ENCODE peak calls at places on chromosome 4, in five cellular contexts. One of them, this sample, is unnamed.

GRCh38 chr4:55386073-55386472 is 9.7 kb upstream of the TMEM165 start:
- DNase-seq in ovary: no peak
- DNase-seq in CD4-positive, alpha-beta memory T cell: no peak
- DNase-seq in foreskin fibroblast: no peak
- DNase-seq in astrocyte of the spinal cord: no peak
- DNase-seq in this sample: no peak

GRCh38 chr4:141406237-141406636 is 185.5 kb downstream of the ZNF330 start:
- DNase-seq in CD4-positive, alpha-beta memory T cell: no peak
- DNase-seq in astrocyte of the spinal cord: no peak
- DNase-seq in foreskin fibroblast: no peak
- DNase-seq in ovary: no peak
- DNase-seq in this sample: no peak

GRCh38 chr4:182697094-182697493 is 220.1 kb downstream of the DCTD start:
- DNase-seq in CD4-positive, alpha-beta memory T cell: no peak
- DNase-seq in ovary: no peak
- DNase-seq in astrocyte of the spinal cord: no peak
- DNase-seq in foreskin fibroblast: no peak
- DNase-seq in this sample: no peak

GRCh38 chr4:57109530-57109846 is 697 bp downstream of the IGFBP7 start:
- DNase-seq in foreskin fibroblast: no peak
- DNase-seq in astrocyte of the spinal cord: no peak
- DNase-seq in CD4-positive, alpha-beta memory T cell: no peak
- DNase-seq in ovary: no peak
- DNase-seq in this sample: no peak

GRCh38 chr4:145865274-145865941 is 73.2 kb downstream of the ZNF827 start:
- DNase-seq in ovary: no peak
- DNase-seq in CD4-positive, alpha-beta memory T cell: no peak
- DNase-seq in foreskin fibroblast: no peak
- DNase-seq in astrocyte of the spinal cord: no peak
- DNase-seq in this sample: no peak

GRCh38 chr4:23171971-23172370 is 479.2 kb downstream of the GBA3 start:
- DNase-seq in foreskin fibroblast: peak
- DNase-seq in ovary: no peak
- DNase-seq in astrocyte of the spinal cord: peak
- DNase-seq in CD4-positive, alpha-beta memory T cell: no peak
- DNase-seq in this sample: no peak

GRCh38 chr4:54076673-54077072 is 12.3 kb upstream of the CHIC2 start:
- DNase-seq in astrocyte of the spinal cord: no peak
- DNase-seq in CD4-positive, alpha-beta memory T cell: no peak
- DNase-seq in foreskin fibroblast: no peak
- DNase-seq in ovary: no peak
- DNase-seq in this sample: no peak

GRCh38 chr4:184529283-184529682 is 54.9 kb upstream of the IRF2 start:
- DNase-seq in astrocyte of the spinal cord: peak
- DNase-seq in ovary: no peak
- DNase-seq in CD4-positive, alpha-beta memory T cell: no peak
- DNase-seq in foreskin fibroblast: no peak
- DNase-seq in this sample: no peak

GRCh38 chr4:111213520-111213919 is 590.6 kb upstream of the PITX2 start:
- DNase-seq in astrocyte of the spinal cord: no peak
- DNase-seq in CD4-positive, alpha-beta memory T cell: no peak
- DNase-seq in foreskin fibroblast: peak
- DNase-seq in ovary: no peak
- DNase-seq in this sample: no peak

GRCh38 chr4:10083331-10083769 is 33.2 kb downstream of the WDR1 start:
- DNase-seq in ovary: no peak
- DNase-seq in CD4-positive, alpha-beta memory T cell: no peak
- DNase-seq in foreskin fibroblast: no peak
- DNase-seq in astrocyte of the spinal cord: no peak
- DNase-seq in this sample: peak

GRCh38 chr4:98662619-98663225 is 4.3 kb upstream of the TSPAN5 start:
- DNase-seq in CD4-positive, alpha-beta memory T cell: no peak
- DNase-seq in astrocyte of the spinal cord: peak
- DNase-seq in foreskin fibroblast: no peak
- DNase-seq in ovary: no peak
- DNase-seq in this sample: no peak

GRCh38 chr4:86033171-86033570 is 326.7 kb downstream of the MAPK10 start:
- DNase-seq in foreskin fibroblast: peak
- DNase-seq in ovary: no peak
- DNase-seq in CD4-positive, alpha-beta memory T cell: no peak
- DNase-seq in astrocyte of the spinal cord: peak
- DNase-seq in this sample: no peak

GRCh38 chr4:15479089-15479912 is 9.6 kb downstream of the CC2D2A start:
- DNase-seq in foreskin fibroblast: peak
- DNase-seq in ovary: peak
- DNase-seq in astrocyte of the spinal cord: peak
- DNase-seq in CD4-positive, alpha-beta memory T cell: peak
- DNase-seq in this sample: peak

GRCh38 chr4:71607780-71608673 is 175.9 kb downstream of the GC start:
- DNase-seq in CD4-positive, alpha-beta memory T cell: no peak
- DNase-seq in foreskin fibroblast: no peak
- DNase-seq in astrocyte of the spinal cord: peak
- DNase-seq in ovary: no peak
- DNase-seq in this sample: no peak

GRCh38 chr4:74397748-74398426 is 32.9 kb downstream of the EREG start:
- DNase-seq in ovary: no peak
- DNase-seq in CD4-positive, alpha-beta memory T cell: no peak
- DNase-seq in foreskin fibroblast: no peak
- DNase-seq in astrocyte of the spinal cord: no peak
- DNase-seq in this sample: no peak

GRCh38 chr4:15729910-15730533 is 27.2 kb downstream of the BST1 start:
- DNase-seq in CD4-positive, alpha-beta memory T cell: peak
- DNase-seq in ovary: no peak
- DNase-seq in foreskin fibroblast: no peak
- DNase-seq in astrocyte of the spinal cord: peak
- DNase-seq in this sample: no peak

GRCh38 chr4:119471259-119471658 is 149.3 kb upstream of the FABP2 start:
- DNase-seq in astrocyte of the spinal cord: no peak
- DNase-seq in CD4-positive, alpha-beta memory T cell: no peak
- DNase-seq in foreskin fibroblast: no peak
- DNase-seq in ovary: no peak
- DNase-seq in this sample: no peak

GRCh38 chr4:64166365-64166764 is 242.9 kb downstream of the TECRL start:
- DNase-seq in astrocyte of the spinal cord: no peak
- DNase-seq in CD4-positive, alpha-beta memory T cell: no peak
- DNase-seq in foreskin fibroblast: no peak
- DNase-seq in ovary: no peak
- DNase-seq in this sample: no peak

GRCh38 chr4:115113382-115114106 is at the start of gene NDST4:
- DNase-seq in foreskin fibroblast: peak
- DNase-seq in astrocyte of the spinal cord: peak
- DNase-seq in CD4-positive, alpha-beta memory T cell: no peak
- DNase-seq in ovary: no peak
- DNase-seq in this sample: no peak

GRCh38 chr4:151541438-151542071 is 132.6 kb downstream of the FHIP1A start:
- DNase-seq in ovary: no peak
- DNase-seq in CD4-positive, alpha-beta memory T cell: no peak
- DNase-seq in foreskin fibroblast: peak
- DNase-seq in astrocyte of the spinal cord: peak
- DNase-seq in this sample: no peak

GRCh38 chr4:33494150-33494549 is 2750.2 kb downstream of the ARAP2 start:
- DNase-seq in astrocyte of the spinal cord: peak
- DNase-seq in CD4-positive, alpha-beta memory T cell: no peak
- DNase-seq in ovary: no peak
- DNase-seq in foreskin fibroblast: peak
- DNase-seq in this sample: no peak

GRCh38 chr4:33493231-33493630 is 2751.1 kb downstream of the ARAP2 start:
- DNase-seq in astrocyte of the spinal cord: no peak
- DNase-seq in CD4-positive, alpha-beta memory T cell: no peak
- DNase-seq in foreskin fibroblast: peak
- DNase-seq in ovary: no peak
- DNase-seq in this sample: no peak
- H3K4me3 ChIP-seq in astrocyte of the spinal cord: no peak
- H3K4me3 ChIP-seq in CD4-positive, alpha-beta memory T cell: no peak
- H3K4me3 ChIP-seq in foreskin fibroblast: no peak
- H3K4me3 ChIP-seq in ovary: no peak
- H3K4me3 ChIP-seq in this sample: no peak

DNA sequence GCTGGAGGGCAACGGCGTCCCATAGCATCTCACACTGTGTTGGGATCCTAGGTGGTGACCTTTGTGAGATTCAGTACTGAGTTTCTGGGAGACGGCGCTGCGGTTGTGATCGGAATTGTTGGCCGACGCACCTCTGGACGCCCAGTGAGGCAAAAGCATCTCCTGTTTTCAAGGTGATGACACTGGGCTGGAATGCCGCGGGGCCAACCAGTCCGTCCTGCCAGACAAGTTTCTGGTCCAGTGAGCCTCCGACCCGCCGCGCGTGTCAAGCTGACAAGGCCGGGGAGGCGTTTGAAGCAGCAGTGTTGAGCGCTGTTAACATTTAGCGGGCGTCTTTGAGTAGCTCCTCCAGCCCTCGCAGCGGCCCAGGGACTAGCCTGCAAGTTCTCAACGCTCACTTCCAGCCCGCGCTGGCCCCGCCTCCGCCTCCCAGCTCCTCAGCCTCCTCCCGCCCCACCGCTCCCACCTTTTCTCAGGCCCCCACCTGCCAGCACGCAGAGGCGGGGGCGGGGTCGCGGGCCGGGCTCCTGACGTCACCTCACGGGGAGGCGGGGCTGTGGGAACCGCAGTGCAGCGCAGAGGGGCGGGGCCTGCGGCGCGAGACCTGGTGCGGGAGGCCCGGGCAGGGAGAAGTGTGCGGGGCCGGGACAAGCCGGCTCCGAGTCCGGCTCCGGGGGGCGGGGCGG is 482 bp upstream of the CDS1 start:
- DNase-seq in foreskin fibroblast: peak
- DNase-seq in astrocyte of the spinal cord: peak
- DNase-seq in ovary: peak
- DNase-seq in CD4-positive, alpha-beta memory T cell: peak
- DNase-seq in this sample: peak
- H3K4me3 ChIP-seq in foreskin fibroblast: peak
- H3K4me3 ChIP-seq in astrocyte of the spinal cord: peak
- H3K4me3 ChIP-seq in ovary: peak
- H3K4me3 ChIP-seq in CD4-positive, alpha-beta memory T cell: peak
- H3K4me3 ChIP-seq in this sample: peak

DNA sequence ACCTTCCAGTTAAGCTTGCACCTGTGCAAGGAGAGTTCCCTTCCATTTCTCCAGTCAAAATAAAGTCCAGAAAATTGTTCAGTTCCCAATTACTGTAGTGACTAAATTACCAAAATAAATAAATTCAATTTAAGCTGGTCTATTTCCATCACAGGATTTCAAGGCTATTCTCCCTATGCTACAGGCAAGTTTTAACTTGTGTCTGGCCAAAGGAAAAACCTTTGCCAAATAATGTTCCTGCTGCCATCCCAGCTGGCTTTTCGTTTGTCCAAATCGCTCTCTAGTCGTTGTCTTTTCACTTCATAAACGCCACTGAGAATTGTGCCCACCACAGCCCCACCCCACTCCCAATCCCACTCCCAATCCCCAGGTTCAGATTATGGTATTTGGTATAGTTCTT is 2.4 kb downstream of the KCTD8 start:
- DNase-seq in foreskin fibroblast: no peak
- DNase-seq in ovary: no peak
- DNase-seq in astrocyte of the spinal cord: no peak
- DNase-seq in CD4-positive, alpha-beta memory T cell: no peak
- DNase-seq in this sample: no peak
- H3K4me3 ChIP-seq in foreskin fibroblast: no peak
- H3K4me3 ChIP-seq in ovary: peak
- H3K4me3 ChIP-seq in astrocyte of the spinal cord: no peak
- H3K4me3 ChIP-seq in CD4-positive, alpha-beta memory T cell: no peak
- H3K4me3 ChIP-seq in this sample: peak

GRCh38 chr4:2058264-2059033 is 678 bp upstream of the NAT8L start:
- DNase-seq in astrocyte of the spinal cord: no peak
- DNase-seq in CD4-positive, alpha-beta memory T cell: peak
- DNase-seq in foreskin fibroblast: no peak
- DNase-seq in ovary: no peak
- DNase-seq in this sample: no peak
- H3K4me3 ChIP-seq in astrocyte of the spinal cord: no peak
- H3K4me3 ChIP-seq in CD4-positive, alpha-beta memory T cell: no peak
- H3K4me3 ChIP-seq in foreskin fibroblast: no peak
- H3K4me3 ChIP-seq in ovary: peak
- H3K4me3 ChIP-seq in this sample: peak

GRCh38 chr4:7904108-7904516 is 35.5 kb downstream of the AFAP1 start:
- DNase-seq in astrocyte of the spinal cord: peak
- DNase-seq in CD4-positive, alpha-beta memory T cell: no peak
- DNase-seq in ovary: no peak
- DNase-seq in foreskin fibroblast: peak
- DNase-seq in this sample: peak

GRCh38 chr4:7904942-7905341 is 34.7 kb downstream of the AFAP1 start:
- DNase-seq in ovary: no peak
- DNase-seq in CD4-positive, alpha-beta memory T cell: no peak
- DNase-seq in foreskin fibroblast: peak
- DNase-seq in astrocyte of the spinal cord: peak
- DNase-seq in this sample: peak

GRCh38 chr4:7905461-7905915 is 34.2 kb downstream of the AFAP1 start:
- DNase-seq in CD4-positive, alpha-beta memory T cell: no peak
- DNase-seq in astrocyte of the spinal cord: peak
- DNase-seq in foreskin fibroblast: no peak
- DNase-seq in ovary: no peak
- DNase-seq in this sample: no peak

GRCh38 chr4:7907142-7907541 is 32.5 kb downstream of the AFAP1 start:
- DNase-seq in astrocyte of the spinal cord: no peak
- DNase-seq in ovary: no peak
- DNase-seq in CD4-positive, alpha-beta memory T cell: no peak
- DNase-seq in foreskin fibroblast: no peak
- DNase-seq in this sample: no peak

GRCh38 chr4:7906171-7906581 is 33.5 kb downstream of the AFAP1 start:
- DNase-seq in ovary: no peak
- DNase-seq in foreskin fibroblast: no peak
- DNase-seq in astrocyte of the spinal cord: peak
- DNase-seq in CD4-positive, alpha-beta memory T cell: no peak
- DNase-seq in this sample: no peak
- H3K4me3 ChIP-seq in ovary: no peak
- H3K4me3 ChIP-seq in foreskin fibroblast: peak
- H3K4me3 ChIP-seq in astrocyte of the spinal cord: no peak
- H3K4me3 ChIP-seq in CD4-positive, alpha-beta memory T cell: no peak
- H3K4me3 ChIP-seq in this sample: no peak

GRCh38 chr4:2365054-2365912 is 53.2 kb downstream of the ZFYVE28 start:
- DNase-seq in foreskin fibroblast: no peak
- DNase-seq in astrocyte of the spinal cord: no peak
- DNase-seq in ovary: peak
- DNase-seq in CD4-positive, alpha-beta memory T cell: peak
- DNase-seq in this sample: peak
- H3K4me3 ChIP-seq in foreskin fibroblast: peak
- H3K4me3 ChIP-seq in astrocyte of the spinal cord: peak
- H3K4me3 ChIP-seq in ovary: peak
- H3K4me3 ChIP-seq in CD4-positive, alpha-beta memory T cell: peak
- H3K4me3 ChIP-seq in this sample: peak

GRCh38 chr4:4299006-4299405 is 9.0 kb downstream of the ZBTB49 start:
- DNase-seq in foreskin fibroblast: no peak
- DNase-seq in CD4-positive, alpha-beta memory T cell: no peak
- DNase-seq in astrocyte of the spinal cord: no peak
- DNase-seq in ovary: no peak
- DNase-seq in this sample: no peak

GRCh38 chr4:4296283-4296846 is 6.3 kb downstream of the ZBTB49 start:
- DNase-seq in CD4-positive, alpha-beta memory T cell: no peak
- DNase-seq in foreskin fibroblast: no peak
- DNase-seq in astrocyte of the spinal cord: no peak
- DNase-seq in ovary: no peak
- DNase-seq in this sample: no peak

GRCh38 chr4:4306920-4307319 is 16.9 kb downstream of the ZBTB49 start:
- DNase-seq in astrocyte of the spinal cord: no peak
- DNase-seq in foreskin fibroblast: no peak
- DNase-seq in ovary: no peak
- DNase-seq in CD4-positive, alpha-beta memory T cell: no peak
- DNase-seq in this sample: no peak

GRCh38 chr4:4302416-4302815 is 12.4 kb downstream of the ZBTB49 start:
- DNase-seq in foreskin fibroblast: no peak
- DNase-seq in astrocyte of the spinal cord: no peak
- DNase-seq in CD4-positive, alpha-beta memory T cell: no peak
- DNase-seq in ovary: no peak
- DNase-seq in this sample: no peak

GRCh38 chr4:4302001-4302400 is 11.9 kb downstream of the ZBTB49 start:
- DNase-seq in CD4-positive, alpha-beta memory T cell: no peak
- DNase-seq in ovary: no peak
- DNase-seq in astrocyte of the spinal cord: no peak
- DNase-seq in foreskin fibroblast: no peak
- DNase-seq in this sample: no peak
- H3K4me3 ChIP-seq in CD4-positive, alpha-beta memory T cell: no peak
- H3K4me3 ChIP-seq in ovary: no peak
- H3K4me3 ChIP-seq in astrocyte of the spinal cord: no peak
- H3K4me3 ChIP-seq in foreskin fibroblast: no peak
- H3K4me3 ChIP-seq in this sample: no peak

This sample was measured in dorsolateral prefrontal cortex.